ENCODE peak calls at places on chromosomes 5 and 9, in four cellular contexts. N is H1, H is HepG2, K is K562. V is an unnamed sample.

GRCh38 chr9:93589688-93590087 is 13.3 kb downstream of the PHF2 start:
- DNase-seq in N (no peak), H (peak), K (no peak), V (no peak)

GRCh38 chr5:78323241-78323640 is 28.7 kb upstream of the AP3B1 start:
- DNase-seq in N (no peak), H (no peak), K (no peak), V (no peak)

GRCh38 chr5:137075163-137075970 is 423.8 kb downstream of the SPOCK1 start:
- DNase-seq in N (peak), H (peak), K (peak), V (peak)

GRCh38 chr5:78050888-78051287 is 243.6 kb downstream of the AP3B1 start:
- DNase-seq in N (no peak), H (no peak), K (no peak), V (peak)

GRCh38 chr5:82421119-82421518 is 143.0 kb upstream of the RPS23 start:
- DNase-seq in N (no peak), H (no peak), K (peak), V (peak)

GRCh38 chr5:134647750-134648424 is 698 bp upstream of the SEC24A start:
- DNase-seq in N (no peak), H (peak), K (peak), V (no peak)

GRCh38 chr9:84174486-84174885 is 166.1 kb downstream of the SLC28A3 start:
- DNase-seq in N (no peak), H (no peak), K (no peak), V (no peak)

GRCh38 chr5:127442085-127442484 is 75.4 kb upstream of the PRRC1 start:
- DNase-seq in N (no peak), H (no peak), K (peak), V (peak)

GRCh38 chr5:107402881-107403280 is 267.9 kb downstream of the EFNA5 start:
- DNase-seq in N (no peak), H (no peak), K (no peak), V (no peak)

GRCh38 chr5:51159164-51159563 is 224.1 kb upstream of the ISL1 start:
- DNase-seq in N (peak), H (no peak), K (no peak), V (no peak)

GRCh38 chr9:83219154-83219923 is 156.4 kb upstream of the RASEF start:
- DNase-seq in N (peak), H (peak), K (peak), V (peak)

GRCh38 chr5:107320851-107321250 is 349.9 kb downstream of the EFNA5 start:
- DNase-seq in N (no peak), H (no peak), K (no peak), V (no peak)

GRCh38 chr5:157259699-157260098 is 6.2 kb upstream of the CYFIP2 start:
- DNase-seq in N (no peak), H (no peak), K (no peak), V (no peak)

GRCh38 chr5:61619289-61619688 is 287.2 kb downstream of the ZSWIM6 start:
- DNase-seq in N (no peak), H (no peak), K (no peak), V (no peak)

GRCh38 chr5:5504325-5504724 is 81.8 kb downstream of the ICE1 start:
- DNase-seq in N (no peak), H (no peak), K (no peak), V (no peak)

GRCh38 chr9:17695482-17695881 is 116.6 kb downstream of the SH3GL2 start:
- DNase-seq in N (no peak), H (no peak), K (no peak), V (no peak)

GRCh38 chr9:70058569-70059161 is 15.0 kb downstream of the MAMDC2 start:
- DNase-seq in N (no peak), H (no peak), K (no peak), V (no peak)

GRCh38 chr5:54611290-54611951 is 93.9 kb downstream of the SNX18 start:
- DNase-seq in N (no peak), H (no peak), K (no peak), V (no peak)

GRCh38 chr9:109314011-109314531 is 6.8 kb downstream of the EPB41L4B start:
- DNase-seq in N (no peak), H (peak), K (no peak), V (no peak)

GRCh38 chr5:41306005-41306404 is 92.7 kb upstream of the C6 start:
- DNase-seq in N (no peak), H (no peak), K (no peak), V (no peak)

GRCh38 chr9:16579872-16580432 is 290.5 kb downstream of the BNC2 start:
- DNase-seq in N (no peak), H (no peak), K (no peak), V (no peak)

GRCh38 chr5:68379275-68380026 is 163.9 kb downstream of the PIK3R1 start:
- DNase-seq in N (no peak), H (no peak), K (no peak), V (no peak)

GRCh38 chr9:96567203-96567700 is 52.4 kb downstream of the CDC14B start:
- DNase-seq in N (no peak), H (no peak), K (no peak), V (no peak)

GRCh38 chr9:123926986-123927385 is 2.9 kb downstream of the DENND1A start:
- DNase-seq in N (no peak), H (no peak), K (no peak), V (no peak)

GRCh38 chr5:1476181-1476966 is 31.1 kb upstream of the SLC6A3 start:
- DNase-seq in N (no peak), H (no peak), K (no peak), V (no peak)

GRCh38 chr9:105911104-105911911 is 217.0 kb downstream of the TMEM38B start:
- DNase-seq in N (no peak), H (peak), K (no peak), V (peak)

GRCh38 chr9:72557549-72557948 is 36.1 kb downstream of the TMC1 start:
- DNase-seq in N (no peak), H (peak), K (peak), V (peak)

DNA sequence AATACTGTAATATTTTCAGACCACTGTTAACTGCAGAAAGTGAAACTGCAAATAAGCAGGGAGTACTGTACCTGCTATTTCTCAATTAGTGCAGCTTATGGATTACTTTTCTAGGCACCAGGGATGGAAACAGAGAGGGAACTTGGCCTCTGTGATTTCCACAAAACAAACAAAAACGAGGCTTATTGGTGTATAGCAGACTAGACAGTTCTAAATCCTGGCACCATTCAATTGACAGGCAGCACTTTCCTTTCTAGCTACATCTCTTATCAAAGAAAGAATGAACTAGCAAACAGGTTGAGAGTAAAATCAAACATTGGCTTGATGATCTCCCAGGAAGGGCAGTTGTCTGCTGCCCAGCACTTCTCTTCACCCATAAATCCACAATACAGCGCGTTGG is 16.0 kb upstream of the IL33 start:
- DNase-seq in N (no peak), H (no peak), K (no peak), V (no peak)
- TF ChIP-seq PHF8 in N (no peak), H (no peak), K (no peak), V (no peak)

GRCh38 chr9:115262477-115262876 is 144.5 kb upstream of the TNC start:
- DNase-seq in N (no peak), H (peak), K (no peak), V (peak)
- TF ChIP-seq PHF8 in N (no peak), H (no peak), K (no peak), V (no peak)

GRCh38 chr5:131635755-131636479 is 888 bp upstream of the RAPGEF6 start:
- DNase-seq in N (no peak), H (no peak), K (peak), V (peak)
- TF ChIP-seq PHF8 in N (peak), H (no peak), K (no peak), V (peak)

DNA sequence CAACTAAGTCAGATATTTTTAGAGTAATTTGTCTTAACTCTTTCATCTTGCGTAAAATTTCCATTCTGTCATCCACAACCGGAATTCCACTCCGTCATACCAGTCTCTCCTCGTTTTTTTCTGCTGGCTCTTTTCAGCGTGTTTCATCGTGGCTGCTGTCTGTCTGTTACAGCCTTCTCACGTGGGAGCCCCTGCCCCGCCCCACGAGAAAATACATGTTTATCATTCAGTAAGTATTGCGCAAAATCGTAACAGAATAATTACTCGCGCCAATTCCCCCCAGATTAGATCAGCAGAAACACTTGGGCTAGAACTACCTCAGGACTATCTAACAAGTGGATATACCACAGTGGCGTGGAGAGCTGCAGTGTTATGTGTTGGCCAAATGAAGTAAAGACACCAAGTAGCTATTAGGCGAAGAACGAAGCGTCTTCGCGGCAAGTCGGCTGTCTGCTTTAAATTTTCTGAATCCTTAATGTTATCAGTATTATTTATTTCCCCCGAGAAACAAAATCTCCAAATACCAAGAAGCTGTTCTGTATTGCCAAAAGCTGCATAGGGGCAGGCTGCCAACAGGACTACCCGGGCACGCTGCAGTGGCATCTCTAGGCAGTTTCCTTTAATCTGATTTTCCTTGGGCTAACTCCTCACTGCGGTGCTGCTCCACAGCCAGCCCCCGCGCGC is 566 bp upstream of the FOCAD start:
- DNase-seq in N (no peak), H (peak), K (peak), V (peak)
- TF ChIP-seq PHF8 in N (no peak), H (no peak), K (no peak), V (no peak)